ENCODE peak calls at places on chromosomes 16 and 17, in five cellular contexts. One of them, this sample, is unnamed. For H3K4me1, the result is how much of the 10 kb centered on the place peaks cover.

GRCh38 chr16:84184775-84185174 is 2.1 kb downstream of the TAF1C start:
- DNase-seq in ascending aorta: no peak
- DNase-seq in breast epithelium: no peak
- DNase-seq in CD8-positive, alpha-beta memory T cell: no peak
- DNase-seq in gastrocnemius medialis: no peak
- DNase-seq in this sample: no peak

GRCh38 chr17:81494984-81495383 is 17.6 kb downstream of the ACTG1 start:
- DNase-seq in gastrocnemius medialis: no peak
- DNase-seq in ascending aorta: no peak
- DNase-seq in CD8-positive, alpha-beta memory T cell: no peak
- DNase-seq in breast epithelium: no peak
- DNase-seq in this sample: peak

GRCh38 chr17:4858880-4859260 is 25.7 kb downstream of the MINK1 start:
- DNase-seq in CD8-positive, alpha-beta memory T cell: no peak
- DNase-seq in breast epithelium: peak
- DNase-seq in ascending aorta: peak
- DNase-seq in gastrocnemius medialis: peak
- DNase-seq in this sample: peak

GRCh38 chr16:86392751-86393150 is 117.6 kb upstream of the FOXF1 start:
- DNase-seq in breast epithelium: no peak
- DNase-seq in CD8-positive, alpha-beta memory T cell: no peak
- DNase-seq in gastrocnemius medialis: no peak
- DNase-seq in ascending aorta: no peak
- DNase-seq in this sample: no peak

GRCh38 chr16:75632857-75633256 is 9.8 kb upstream of the ADAT1 start:
- DNase-seq in ascending aorta: no peak
- DNase-seq in gastrocnemius medialis: no peak
- DNase-seq in breast epithelium: no peak
- DNase-seq in CD8-positive, alpha-beta memory T cell: no peak
- DNase-seq in this sample: no peak

GRCh38 chr16:67967183-67967955 is 1.1 kb downstream of the SLC12A4 start:
- DNase-seq in breast epithelium: no peak
- DNase-seq in CD8-positive, alpha-beta memory T cell: no peak
- DNase-seq in gastrocnemius medialis: no peak
- DNase-seq in ascending aorta: no peak
- DNase-seq in this sample: no peak

GRCh38 chr17:51056813-51057510 is 63.7 kb downstream of the SPAG9 start:
- DNase-seq in breast epithelium: no peak
- DNase-seq in CD8-positive, alpha-beta memory T cell: no peak
- DNase-seq in gastrocnemius medialis: peak
- DNase-seq in ascending aorta: no peak
- DNase-seq in this sample: peak

GRCh38 chr17:21361020-21361809 is 14.9 kb upstream of the KCNJ12 start:
- DNase-seq in ascending aorta: no peak
- DNase-seq in gastrocnemius medialis: no peak
- DNase-seq in breast epithelium: no peak
- DNase-seq in CD8-positive, alpha-beta memory T cell: no peak
- DNase-seq in this sample: no peak

GRCh38 chr16:87474566-87474996 is 18.2 kb downstream of the ZCCHC14 start:
- DNase-seq in CD8-positive, alpha-beta memory T cell: no peak
- DNase-seq in ascending aorta: no peak
- DNase-seq in gastrocnemius medialis: no peak
- DNase-seq in breast epithelium: no peak
- DNase-seq in this sample: no peak

GRCh38 chr17:37493249-37494027 is 3.7 kb downstream of the DUSP14 start:
- DNase-seq in breast epithelium: no peak
- DNase-seq in ascending aorta: no peak
- DNase-seq in gastrocnemius medialis: no peak
- DNase-seq in CD8-positive, alpha-beta memory T cell: no peak
- DNase-seq in this sample: no peak

DNA sequence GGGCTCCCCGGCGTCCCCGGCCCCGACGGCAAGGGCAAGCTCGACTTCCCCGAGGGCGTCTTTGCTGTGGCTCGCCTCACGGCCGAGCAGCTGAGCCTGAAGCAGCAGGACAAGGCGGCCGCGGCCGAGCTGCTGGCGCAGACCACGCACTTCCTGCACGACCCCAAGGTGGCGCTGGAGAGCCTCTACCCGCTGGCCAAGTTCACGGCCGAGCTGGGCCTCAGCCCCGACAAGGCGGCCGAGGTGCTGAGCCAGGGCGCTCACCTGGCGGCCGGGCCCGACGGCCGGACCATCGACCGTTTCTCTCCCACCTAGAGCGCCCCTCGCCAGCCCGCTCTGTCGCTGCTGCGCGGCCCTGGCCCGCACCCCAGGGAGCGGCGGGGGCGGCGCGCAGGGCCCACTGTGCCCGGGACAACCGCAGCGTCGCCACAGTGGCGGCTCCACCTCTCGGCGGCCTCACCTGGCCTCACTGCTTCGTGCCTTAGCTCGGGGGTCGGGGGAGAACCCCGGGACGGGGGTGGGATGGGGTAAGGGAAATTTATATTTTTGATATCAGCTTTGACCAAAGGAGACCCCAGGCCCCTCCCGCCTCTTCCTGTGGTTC is 3.7 kb downstream of the HIC1 start:
- DNase-seq in breast epithelium: no peak
- DNase-seq in ascending aorta: no peak
- DNase-seq in CD8-positive, alpha-beta memory T cell: peak
- DNase-seq in gastrocnemius medialis: no peak
- DNase-seq in this sample: no peak
- H3K4me1 ChIP-seq in breast epithelium: under half
- H3K4me1 ChIP-seq in ascending aorta: under half
- H3K4me1 ChIP-seq in CD8-positive, alpha-beta memory T cell: under half
- H3K4me1 ChIP-seq in gastrocnemius medialis: under half
- H3K4me1 ChIP-seq in this sample: under half

GRCh38 chr16:28623172-28623711 is 13.4 kb upstream of the SULT1A1 start:
- DNase-seq in CD8-positive, alpha-beta memory T cell: peak
- DNase-seq in breast epithelium: no peak
- DNase-seq in gastrocnemius medialis: no peak
- DNase-seq in ascending aorta: no peak
- DNase-seq in this sample: no peak

GRCh38 chr16:28616636-28617035 is 6.8 kb upstream of the SULT1A1 start:
- DNase-seq in gastrocnemius medialis: no peak
- DNase-seq in ascending aorta: no peak
- DNase-seq in breast epithelium: peak
- DNase-seq in CD8-positive, alpha-beta memory T cell: no peak
- DNase-seq in this sample: no peak

DNA sequence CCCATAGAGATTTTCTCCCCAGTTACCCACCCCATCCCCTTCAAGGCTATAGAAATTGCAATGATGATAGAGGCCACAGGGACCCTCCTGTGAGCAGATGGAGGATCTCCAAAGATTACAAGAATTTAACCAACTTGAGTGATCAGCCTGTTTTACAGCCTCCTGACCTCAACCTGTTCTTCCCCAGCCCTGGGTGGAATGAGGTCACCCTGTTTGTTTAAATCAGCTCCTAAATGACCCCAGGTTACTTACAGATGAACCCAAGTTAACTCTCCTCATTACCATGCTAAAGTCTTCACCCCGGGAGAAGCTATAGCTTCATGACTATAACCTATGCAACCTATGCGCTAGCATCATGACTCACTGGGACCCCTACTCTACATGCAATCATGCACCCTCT is 11.9 kb upstream of the SULT1A1 start:
- DNase-seq in ascending aorta: no peak
- DNase-seq in CD8-positive, alpha-beta memory T cell: no peak
- DNase-seq in gastrocnemius medialis: no peak
- DNase-seq in breast epithelium: no peak
- DNase-seq in this sample: no peak
- H3K4me1 ChIP-seq in ascending aorta: under half
- H3K4me1 ChIP-seq in CD8-positive, alpha-beta memory T cell: under half
- H3K4me1 ChIP-seq in gastrocnemius medialis: under half
- H3K4me1 ChIP-seq in breast epithelium: under half
- H3K4me1 ChIP-seq in this sample: under half

GRCh38 chr17:75096082-75096625 is 8.4 kb downstream of the SLC16A5 start:
- DNase-seq in gastrocnemius medialis: peak
- DNase-seq in CD8-positive, alpha-beta memory T cell: no peak
- DNase-seq in breast epithelium: peak
- DNase-seq in ascending aorta: peak
- DNase-seq in this sample: peak

GRCh38 chr17:75091855-75092327 is 4.1 kb downstream of the SLC16A5 start:
- DNase-seq in breast epithelium: no peak
- DNase-seq in CD8-positive, alpha-beta memory T cell: no peak
- DNase-seq in gastrocnemius medialis: no peak
- DNase-seq in ascending aorta: no peak
- DNase-seq in this sample: no peak

GRCh38 chr17:75093543-75094158 is 5.9 kb downstream of the SLC16A5 start:
- DNase-seq in ascending aorta: no peak
- DNase-seq in CD8-positive, alpha-beta memory T cell: no peak
- DNase-seq in gastrocnemius medialis: no peak
- DNase-seq in breast epithelium: no peak
- DNase-seq in this sample: no peak

GRCh38 chr17:75097865-75098264 is 10.1 kb downstream of the SLC16A5 start:
- DNase-seq in CD8-positive, alpha-beta memory T cell: no peak
- DNase-seq in ascending aorta: no peak
- DNase-seq in breast epithelium: no peak
- DNase-seq in gastrocnemius medialis: no peak
- DNase-seq in this sample: no peak

DNA sequence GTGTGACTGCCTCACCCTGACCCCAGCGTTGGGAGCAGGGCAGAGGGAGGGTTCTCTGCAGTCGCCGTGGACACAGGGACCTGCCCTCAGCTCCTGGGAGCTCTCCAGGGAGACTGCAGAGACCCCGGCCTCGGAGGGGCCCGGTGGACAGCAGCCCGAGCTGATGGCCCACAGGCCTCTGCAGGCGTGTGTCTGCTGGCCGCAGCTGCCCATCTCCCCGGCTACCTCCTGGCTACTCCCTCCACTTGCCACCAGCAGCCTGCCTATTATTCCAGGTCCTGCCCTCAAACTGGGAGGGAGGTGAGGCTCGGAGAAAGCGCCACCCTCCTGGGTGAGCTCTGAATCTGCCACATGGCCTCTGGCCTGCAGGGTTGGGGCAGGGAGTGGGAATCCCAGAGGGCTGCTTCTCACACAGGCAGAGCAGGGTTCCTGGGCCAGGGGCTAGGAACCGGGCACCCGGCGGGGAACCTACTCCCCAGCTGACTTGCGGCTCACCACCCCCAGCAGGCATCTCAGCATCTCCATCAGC is 7.2 kb downstream of the SLC16A5 start:
- DNase-seq in breast epithelium: no peak
- DNase-seq in gastrocnemius medialis: no peak
- DNase-seq in CD8-positive, alpha-beta memory T cell: no peak
- DNase-seq in ascending aorta: no peak
- DNase-seq in this sample: no peak
- H3K4me1 ChIP-seq in breast epithelium: under half
- H3K4me1 ChIP-seq in gastrocnemius medialis: under half
- H3K4me1 ChIP-seq in CD8-positive, alpha-beta memory T cell: under half
- H3K4me1 ChIP-seq in ascending aorta: under half
- H3K4me1 ChIP-seq in this sample: under half

GRCh38 chr17:44547625-44548297 is 9.5 kb upstream of the FZD2 start:
- DNase-seq in gastrocnemius medialis: no peak
- DNase-seq in CD8-positive, alpha-beta memory T cell: no peak
- DNase-seq in breast epithelium: no peak
- DNase-seq in ascending aorta: no peak
- DNase-seq in this sample: no peak

GRCh38 chr17:44548714-44549230 is 8.5 kb upstream of the FZD2 start:
- DNase-seq in gastrocnemius medialis: no peak
- DNase-seq in CD8-positive, alpha-beta memory T cell: no peak
- DNase-seq in ascending aorta: no peak
- DNase-seq in breast epithelium: no peak
- DNase-seq in this sample: no peak

GRCh38 chr17:44543905-44544523 is 13.3 kb upstream of the FZD2 start:
- DNase-seq in ascending aorta: no peak
- DNase-seq in breast epithelium: no peak
- DNase-seq in gastrocnemius medialis: no peak
- DNase-seq in CD8-positive, alpha-beta memory T cell: no peak
- DNase-seq in this sample: no peak

GRCh38 chr17:44549736-44550135 is 7.5 kb upstream of the FZD2 start:
- DNase-seq in ascending aorta: no peak
- DNase-seq in CD8-positive, alpha-beta memory T cell: no peak
- DNase-seq in breast epithelium: no peak
- DNase-seq in gastrocnemius medialis: no peak
- DNase-seq in this sample: no peak

GRCh38 chr17:44546711-44547606 is 10.3 kb upstream of the FZD2 start:
- DNase-seq in gastrocnemius medialis: no peak
- DNase-seq in breast epithelium: no peak
- DNase-seq in ascending aorta: no peak
- DNase-seq in CD8-positive, alpha-beta memory T cell: no peak
- DNase-seq in this sample: peak
- H3K4me1 ChIP-seq in gastrocnemius medialis: under half
- H3K4me1 ChIP-seq in breast epithelium: under half
- H3K4me1 ChIP-seq in ascending aorta: under half
- H3K4me1 ChIP-seq in CD8-positive, alpha-beta memory T cell: under half
- H3K4me1 ChIP-seq in this sample: under half

GRCh38 chr17:74633261-74633783 is 9.8 kb upstream of the CD300E start:
- DNase-seq in breast epithelium: no peak
- DNase-seq in gastrocnemius medialis: no peak
- DNase-seq in ascending aorta: no peak
- DNase-seq in CD8-positive, alpha-beta memory T cell: no peak
- DNase-seq in this sample: no peak
- H3K4me1 ChIP-seq in breast epithelium: under half
- H3K4me1 ChIP-seq in gastrocnemius medialis: under half
- H3K4me1 ChIP-seq in ascending aorta: under half
- H3K4me1 ChIP-seq in CD8-positive, alpha-beta memory T cell: under half
- H3K4me1 ChIP-seq in this sample: under half

DNA sequence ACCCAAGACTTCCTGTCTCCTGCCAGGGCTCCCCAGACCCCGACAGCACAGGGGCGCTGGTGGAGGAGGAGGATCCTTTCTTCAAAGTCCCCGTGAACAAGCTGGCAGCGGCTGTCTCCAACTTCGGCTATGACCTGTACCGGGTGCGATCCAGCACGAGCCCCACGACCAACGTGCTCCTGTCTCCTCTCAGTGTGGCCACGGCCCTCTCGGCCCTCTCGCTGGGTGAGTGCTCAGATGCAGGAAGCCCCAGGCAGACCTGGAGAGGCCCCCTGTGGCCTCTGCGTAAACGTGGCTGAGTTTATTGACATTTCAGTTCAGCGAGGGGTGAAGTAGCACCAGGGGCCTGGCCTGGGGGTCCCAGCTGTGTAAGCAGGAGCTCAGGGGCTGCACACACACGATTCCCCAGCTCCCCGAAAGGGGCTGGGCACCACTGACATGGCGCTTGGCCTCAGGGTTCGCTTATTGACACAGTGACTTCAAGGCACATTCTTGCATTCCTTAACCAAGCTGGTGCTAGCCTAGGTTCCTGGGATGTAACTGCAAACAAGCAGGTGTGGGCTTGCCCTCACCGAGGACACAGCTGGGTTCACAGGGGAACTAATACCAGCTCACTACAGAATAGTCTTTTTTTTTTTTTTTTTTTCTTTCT is 8.1 kb downstream of the SERPINF1 start:
- DNase-seq in ascending aorta: no peak
- DNase-seq in CD8-positive, alpha-beta memory T cell: no peak
- DNase-seq in gastrocnemius medialis: no peak
- DNase-seq in breast epithelium: peak
- DNase-seq in this sample: peak
- H3K4me1 ChIP-seq in ascending aorta: under half
- H3K4me1 ChIP-seq in CD8-positive, alpha-beta memory T cell: under half
- H3K4me1 ChIP-seq in gastrocnemius medialis: half or more
- H3K4me1 ChIP-seq in breast epithelium: under half
- H3K4me1 ChIP-seq in this sample: under half